ENCODE peak calls at places on chromosomes 1 and 21, in four cellular contexts. P, A, F and C are unnamed samples.

GRCh38 chr1:20477355-20478071 is 8.5 kb downstream of the CAMK2N1 start:
- DNase-seq in F (no peak), P (no peak), A (no peak), C (no peak)

GRCh38 chr1:26690157-26690556 is 5.7 kb upstream of the ARID1A start:
- DNase-seq in A (no peak), F (no peak), P (peak), C (no peak)

GRCh38 chr1:209607795-209608178 is 24.3 kb downstream of the CAMK1G start:
- DNase-seq in F (no peak), P (no peak), A (no peak), C (no peak)

GRCh38 chr1:45674478-45674877 is 11.9 kb downstream of the GPBP1L1 start:
- DNase-seq in F (no peak), A (no peak), P (no peak), C (no peak)

GRCh38 chr21:41429925-41430491 is 4.0 kb downstream of the MX1 start:
- DNase-seq in P (no peak), A (no peak), F (no peak), C (no peak)

GRCh38 chr1:215793210-215793609 is 226.1 kb downstream of the KCTD3 start:
- DNase-seq in P (no peak), A (no peak), F (no peak), C (no peak)

GRCh38 chr1:180168786-180169640 is 14.3 kb downstream of the QSOX1 start:
- DNase-seq in A (peak), F (no peak), P (peak), C (peak)

GRCh38 chr1:966603-967295 is 467 bp downstream of the PLEKHN1 start:
- DNase-seq in F (no peak), P (peak), A (peak), C (peak)

GRCh38 chr21:34974162-34974981 is 74.7 kb downstream of the RUNX1 start:
- DNase-seq in A (peak), P (no peak), F (peak), C (no peak)

GRCh38 chr21:30831194-30831765 is 1.7 kb upstream of the KRTAP7-1 start:
- DNase-seq in P (peak), F (no peak), A (peak), C (no peak)

GRCh38 chr1:200131551-200132125 is 104.1 kb downstream of the NR5A2 start:
- DNase-seq in P (no peak), F (no peak), A (peak), C (peak)

GRCh38 chr1:78586572-78586971 is 33.7 kb upstream of the IFI44L start:
- DNase-seq in F (no peak), A (no peak), P (no peak), C (no peak)

GRCh38 chr1:227999056-227999930 is 7.5 kb upstream of the WNT3A start:
- DNase-seq in P (peak), F (peak), A (peak), C (peak)

GRCh38 chr1:234589854-234590620 is 19.9 kb downstream of the IRF2BP2 start:
- DNase-seq in P (peak), F (no peak), A (no peak), C (no peak)

GRCh38 chr1:242718967-242719366 is 194.5 kb upstream of the PLD5 start:
- DNase-seq in P (no peak), F (no peak), A (no peak), C (no peak)

GRCh38 chr1:42793824-42794223 is 9.0 kb downstream of the TMEM269 start:
- DNase-seq in A (no peak), F (no peak), P (no peak), C (no peak)

GRCh38 chr1:20721117-20722061 is 3.6 kb upstream of the KIF17 start:
- DNase-seq in P (no peak), A (no peak), F (no peak), C (no peak)

GRCh38 chr1:1013922-1014617 is 773 bp downstream of the ISG15 start:
- DNase-seq in A (no peak), F (no peak), P (no peak), C (no peak)

GRCh38 chr1:12620142-12620865 is 2.3 kb upstream of the DHRS3 start:
- DNase-seq in P (no peak), F (no peak), A (no peak), C (no peak)

GRCh38 chr1:119873166-119874025 is 22.9 kb downstream of the ADAM30 start:
- DNase-seq in A (no peak), P (no peak), F (no peak), C (no peak)

GRCh38 chr1:248730507-248731335 is 24.8 kb downstream of the LYPD8 start:
- DNase-seq in A (no peak), P (peak), F (no peak), C (peak)

GRCh38 chr1:207983044-207983443 is 72.1 kb upstream of the CD34 start:
- DNase-seq in P (no peak), A (no peak), F (no peak), C (no peak)

DNA sequence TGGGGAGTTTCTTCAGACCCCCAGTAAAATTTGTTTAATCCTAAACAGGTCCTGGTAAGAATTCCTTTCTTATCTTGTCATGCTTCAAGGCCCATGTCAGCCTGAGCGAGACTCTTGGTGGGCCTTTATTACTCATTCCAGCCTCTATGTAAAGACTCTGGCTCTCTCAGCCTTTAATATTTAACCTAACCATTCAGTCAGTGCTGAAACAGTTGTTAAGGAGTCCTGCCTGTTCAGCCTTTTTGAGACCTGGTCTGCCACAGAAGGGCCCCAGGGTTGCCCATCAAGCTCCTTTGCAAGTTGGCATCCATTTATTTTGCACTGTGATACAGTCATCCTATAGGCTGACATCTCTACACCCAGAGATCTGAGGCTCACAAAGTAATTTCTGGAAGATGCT is 107.7 kb upstream of the VANGL1 start:
- DNase-seq in P (no peak), A (no peak), F (no peak), C (no peak)
- TF ChIP-seq ESRRA in P (no peak), A (no peak), F (no peak), C (no peak)

GRCh38 chr1:98323906-98324358 is 337.6 kb upstream of the SNX7 start:
- DNase-seq in A (no peak), F (no peak), P (no peak), C (peak)
- TF ChIP-seq CHD4 in A (no peak), F (no peak), P (no peak), C (no peak)

GRCh38 chr1:7097938-7098592 is 312.8 kb downstream of the CAMTA1 start:
- DNase-seq in P (no peak), A (no peak), F (no peak), C (no peak)
- TF ChIP-seq REST in P (no peak), A (no peak), F (no peak), C (no peak)

GRCh38 chr1:101025283-101025679 is 303 bp downstream of the DPH5 start:
- DNase-seq in P (no peak), A (peak), F (peak), C (no peak)

GRCh38 chr1:101025680-101026393 is at the start of gene DPH5:
- DNase-seq in F (peak), A (peak), P (peak), C (peak)

GRCh38 chr1:101017448-101017847 is 8.1 kb downstream of the DPH5 start:
- DNase-seq in F (no peak), A (no peak), P (no peak), C (no peak)

GRCh38 chr1:101026394-101026788 is 807 bp upstream of the DPH5 start:
- DNase-seq in P (no peak), A (no peak), F (no peak), C (no peak)

DNA sequence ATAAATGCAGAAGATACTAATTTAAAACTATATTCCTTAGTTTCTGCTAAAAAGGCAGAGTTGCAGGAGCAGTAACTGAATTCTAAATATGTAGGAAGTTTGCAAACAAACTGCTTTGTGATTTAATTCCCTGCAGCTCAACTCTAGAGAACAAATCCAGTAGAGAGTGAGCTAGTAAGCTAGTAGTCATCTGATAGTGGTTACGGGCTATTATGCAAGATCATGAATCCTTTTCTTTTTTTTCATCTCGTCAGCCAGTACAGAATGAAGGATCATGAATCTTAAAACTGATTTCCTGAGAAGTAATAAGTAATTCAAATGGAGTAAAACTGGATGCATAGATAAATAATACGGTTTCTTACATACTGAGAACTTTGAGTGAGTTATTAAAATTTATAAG is 3.3 kb downstream of the DPH5 start:
- DNase-seq in F (no peak), A (no peak), P (no peak), C (no peak)
- TF ChIP-seq ESRRA in F (no peak), A (no peak), P (no peak), C (no peak)

GRCh38 chr1:49293016-49293415 is 516.3 kb upstream of the BEND5 start:
- DNase-seq in P (no peak), F (no peak), A (no peak), C (no peak)

GRCh38 chr1:49297783-49298182 is 521.1 kb upstream of the BEND5 start:
- DNase-seq in P (no peak), F (no peak), A (no peak), C (no peak)

GRCh38 chr1:49294539-49294938 is 517.8 kb upstream of the BEND5 start:
- DNase-seq in A (no peak), P (no peak), F (no peak), C (no peak)

DNA sequence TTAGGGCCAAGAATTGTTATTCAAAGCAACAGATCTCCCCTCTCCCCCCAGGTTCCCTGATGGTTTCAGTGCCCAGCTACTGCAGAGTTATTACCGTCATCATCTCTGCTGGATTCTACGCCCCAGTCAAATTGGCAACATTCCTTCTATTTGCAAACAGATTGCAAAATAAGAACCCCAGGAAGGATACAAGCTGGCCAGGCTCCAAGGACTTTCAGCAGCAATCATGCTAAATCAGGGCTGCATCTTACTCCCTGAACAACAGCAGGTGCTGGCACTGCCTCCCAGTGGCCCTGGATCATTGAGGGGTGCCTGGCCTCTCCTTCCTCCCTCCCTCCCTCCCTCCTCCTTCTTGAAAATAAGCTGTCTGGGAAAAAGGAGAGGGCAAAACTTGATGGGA is 521.6 kb upstream of the BEND5 start:
- DNase-seq in F (no peak), A (no peak), P (no peak), C (no peak)
- TF ChIP-seq CHD4 in F (no peak), A (no peak), P (no peak), C (no peak)

GRCh38 chr1:161728376-161729226 is 7.3 kb downstream of the FCRLB start:
- DNase-seq in P (no peak), A (no peak), F (no peak), C (no peak)

GRCh38 chr1:161727343-161727924 is 6.1 kb downstream of the FCRLB start:
- DNase-seq in A (no peak), F (no peak), P (no peak), C (no peak)

GRCh38 chr1:161723459-161724149 is 2.3 kb downstream of the FCRLB start:
- DNase-seq in F (no peak), A (no peak), P (no peak), C (no peak)

GRCh38 chr1:161725888-161726630 is 4.7 kb downstream of the FCRLB start:
- DNase-seq in A (peak), F (no peak), P (peak), C (peak)

GRCh38 chr1:161726631-161727342 is 5.4 kb downstream of the FCRLB start:
- DNase-seq in P (peak), F (no peak), A (peak), C (peak)
- TF ChIP-seq REST in P (peak), F (peak), A (peak), C (peak)

DNA sequence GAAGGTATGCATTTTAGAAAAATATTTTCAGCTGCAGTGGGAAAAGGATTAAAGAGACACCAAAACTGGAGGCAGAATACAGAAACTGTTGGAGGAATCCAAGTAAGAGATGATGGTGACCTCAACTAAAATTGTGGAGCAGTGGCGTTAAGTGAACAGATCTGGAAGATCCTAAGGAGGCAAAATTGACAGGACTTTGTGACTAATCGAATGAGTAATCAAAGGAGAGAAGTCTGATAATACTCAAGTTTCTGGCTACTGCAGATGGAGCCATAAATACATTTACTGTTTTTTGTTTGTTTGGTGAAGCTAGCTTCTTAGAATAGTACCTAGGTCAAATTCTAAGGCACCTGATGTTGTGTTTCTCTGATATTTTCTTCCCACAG is 3.1 kb downstream of the CTBS start:
- DNase-seq in F (no peak), A (no peak), P (no peak), C (no peak)
- TF ChIP-seq ESRRA in F (no peak), A (no peak), P (no peak), C (no peak)

GRCh38 chr1:236568285-236568894 is 35.9 kb downstream of the HEATR1 start:
- DNase-seq in A (no peak), F (no peak), P (no peak), C (no peak)

GRCh38 chr1:236560213-236560771 is 36.5 kb downstream of the LGALS8 start:
- DNase-seq in A (no peak), F (no peak), P (no peak), C (no peak)

GRCh38 chr1:236561976-236562375 is 38.2 kb downstream of the LGALS8 start:
- DNase-seq in F (no peak), A (no peak), P (no peak), C (no peak)

GRCh38 chr1:236565530-236565929 is 38.8 kb downstream of the HEATR1 start:
- DNase-seq in P (no peak), F (no peak), A (no peak), C (no peak)
- TF ChIP-seq CHD4 in P (no peak), F (no peak), A (no peak), C (no peak)